ENCODE peak calls at places on chromosomes 1 and 21, in six cellular contexts. U, F, L, E, N and Z are unnamed samples.

GRCh38 chr1:75097686-75098085 is 36.5 kb upstream of the LHX8 start:
- DNase-seq in U (no peak), F (peak; percentile 24), L (no peak), E (no peak), N (no peak), Z (no peak)

GRCh38 chr1:66436378-66437135 is 97.4 kb upstream of the SGIP1 start:
- DNase-seq in U (peak; percentile 30), F (no peak), L (no peak), E (peak; percentile 68), N (peak; percentile 4), Z (peak; percentile 5)

GRCh38 chr1:245419572-245419971 is 264.8 kb downstream of the KIF26B start:
- DNase-seq in U (no peak), F (no peak), L (no peak), E (no peak), N (no peak), Z (no peak)

GRCh38 chr1:119186471-119186870 is 46.0 kb upstream of the WARS2 start:
- DNase-seq in U (no peak), F (no peak), L (no peak), E (no peak), N (no peak), Z (no peak)

GRCh38 chr1:61184035-61184713 is 101.8 kb downstream of the NFIA start:
- DNase-seq in U (no peak), F (peak; percentile 87), L (no peak), E (no peak), N (no peak), Z (peak; percentile 84)

GRCh38 chr21:36860736-36861594 is 105.5 kb downstream of the HLCS start:
- DNase-seq in U (peak; percentile 42), F (no peak), L (no peak), E (no peak), N (no peak), Z (peak; percentile 72)

GRCh38 chr1:200040516-200041138 is 13.1 kb downstream of the NR5A2 start:
- DNase-seq in U (no peak), F (no peak), L (no peak), E (no peak), N (no peak), Z (peak; percentile 50)

GRCh38 chr1:88519156-88519555 is 164.9 kb upstream of the PKN2 start:
- DNase-seq in U (no peak), F (no peak), L (no peak), E (no peak), N (no peak), Z (no peak)

GRCh38 chr1:211591980-211592493 is 13.1 kb upstream of the SLC30A1 start:
- DNase-seq in U (peak; percentile 58), F (no peak), L (no peak), E (no peak), N (no peak), Z (peak; percentile 28)

GRCh38 chr1:66492424-66492823 is 41.5 kb upstream of the SGIP1 start:
- DNase-seq in U (no peak), F (no peak), L (no peak), E (no peak), N (no peak), Z (no peak)

GRCh38 chr1:3244539-3245315 is 175.7 kb downstream of the PRDM16 start:
- DNase-seq in U (peak; percentile 78), F (no peak), L (no peak), E (no peak), N (no peak), Z (no peak)

GRCh38 chr1:17664322-17664721 is 90.8 kb upstream of the ACTL8 start:
- DNase-seq in U (no peak), F (no peak), L (no peak), E (no peak), N (no peak), Z (peak; percentile 17)

GRCh38 chr1:187460093-187460492 is 631.3 kb downstream of the PLA2G4A start:
- DNase-seq in U (no peak), F (no peak), L (no peak), E (no peak), N (no peak), Z (no peak)

GRCh38 chr1:156379420-156380165 is 10.6 kb downstream of the RHBG start:
- DNase-seq in U (peak; percentile 81), F (no peak), L (no peak), E (no peak), N (no peak), Z (peak; percentile 50)

GRCh38 chr1:70140343-70140742 is 65.0 kb downstream of the LRRC40 start:
- DNase-seq in U (no peak), F (peak; percentile 11), L (no peak), E (no peak), N (no peak), Z (no peak)

GRCh38 chr1:84721152-84721551 is 30.9 kb upstream of the SSX2IP start:
- DNase-seq in U (no peak), F (no peak), L (no peak), E (no peak), N (no peak), Z (no peak)

GRCh38 chr1:101112051-101112770 is 86.6 kb upstream of the DPH5 start:
- DNase-seq in U (no peak), F (peak; percentile 19), L (no peak), E (peak; percentile 58), N (peak; percentile 60), Z (no peak)

GRCh38 chr1:205791568-205792180 is 16.4 kb upstream of the RAB29 start:
- DNase-seq in U (peak; percentile 54), F (peak; percentile 78), L (no peak), E (peak; percentile 59), N (peak; percentile 35), Z (peak; percentile 49)

GRCh38 chr1:155125946-155126493 is 1.7 kb upstream of the EFNA1 start:
- DNase-seq in U (no peak), F (peak; percentile 54), L (no peak), E (no peak), N (no peak), Z (no peak)

GRCh38 chr1:40107290-40107959 is 10.4 kb upstream of the PPT1 start:
- DNase-seq in U (no peak), F (no peak), L (no peak), E (no peak), N (no peak), Z (no peak)

GRCh38 chr21:46098303-46099141 is 610 bp downstream of the COL6A2 start:
- DNase-seq in U (no peak), F (no peak), L (no peak), E (no peak), N (no peak), Z (no peak)

GRCh38 chr1:230977781-230978490 is 725 bp downstream of the TTC13 start:
- DNase-seq in U (peak; percentile 19), F (no peak), L (peak; percentile 5), E (peak; percentile 37), N (peak; percentile 13), Z (peak; percentile 9)

GRCh38 chr1:4058706-4059105 is 158.6 kb upstream of the C1orf174 start:
- DNase-seq in U (no peak), F (no peak), L (no peak), E (no peak), N (no peak), Z (no peak)